ENCODE peak calls at places on chromosomes 5 and 9, in seven cellular contexts. C, F, J, N, K, M and B are unnamed samples.

GRCh38 chr5:59569158-59569557 is 324.4 kb downstream of the PDE4D start:
- DNase-seq in M (no peak), N (no peak), J (no peak), C (no peak), K (no peak), F (no peak), B (no peak)

GRCh38 chr5:96614110-96614691 is 48.0 kb upstream of the CAST start:
- DNase-seq in C (peak; percentile 90), J (peak; percentile 87), M (peak; percentile 95), N (no peak), K (no peak), F (peak; percentile 62), B (peak; percentile 82)

GRCh38 chr9:98547606-98548005 is 161.1 kb downstream of the GABBR2 start:
- DNase-seq in F (no peak), C (no peak), J (no peak), M (no peak), K (no peak), N (no peak), B (no peak)

GRCh38 chr9:92026206-92027002 is 76.4 kb upstream of the ROR2 start:
- DNase-seq in J (no peak), M (no peak), F (no peak), K (no peak), N (no peak), C (no peak), B (no peak)

GRCh38 chr9:110129460-110129859 is 78.5 kb downstream of the C9orf152 start:
- DNase-seq in F (no peak), J (no peak), C (no peak), N (no peak), M (no peak), K (no peak), B (no peak)

GRCh38 chr5:149434162-149435014 is 55.3 kb upstream of the IL17B start:
- DNase-seq in C (peak; percentile 81), N (no peak), F (peak; percentile 82), J (no peak), K (peak; percentile 12), M (peak; percentile 66), B (no peak)

GRCh38 chr9:107218834-107219485 is 64.1 kb upstream of the RAD23B start:
- DNase-seq in C (no peak), K (no peak), M (no peak), N (no peak), F (no peak), J (no peak), B (no peak)

GRCh38 chr9:126859111-126859510 is 1.3 kb upstream of the ZBTB34 start:
- DNase-seq in K (no peak), M (no peak), N (no peak), J (no peak), C (no peak), F (no peak), B (no peak)

GRCh38 chr5:108670591-108671335 is 76.9 kb upstream of the FER start:
- DNase-seq in J (no peak), N (no peak), F (no peak), M (no peak), K (no peak), C (peak; percentile 52), B (no peak)

GRCh38 chr5:113678924-113679575 is 165.6 kb downstream of the YTHDC2 start:
- DNase-seq in K (no peak), C (peak; percentile 62), J (no peak), M (peak; percentile 39), F (peak; percentile 45), N (no peak), B (no peak)

GRCh38 chr5:132474131-132474723 is 16.3 kb downstream of the IRF1 start:
- DNase-seq in K (no peak), C (no peak), F (no peak), J (no peak), N (peak; percentile 3), M (no peak), B (no peak)

GRCh38 chr9:87615547-87616148 is 110.3 kb upstream of the CTSL start:
- DNase-seq in M (no peak), F (no peak), K (no peak), N (no peak), C (no peak), J (no peak), B (no peak)

GRCh38 chr5:132272341-132273210 is 15.1 kb downstream of the PDLIM4 start:
- DNase-seq in K (peak; percentile 16), M (peak; percentile 54), N (no peak), F (peak; percentile 75), C (peak; percentile 71), J (no peak), B (no peak)

GRCh38 chr5:154166901-154167791 is 23.4 kb upstream of the GALNT10 start:
- DNase-seq in N (no peak), K (no peak), J (no peak), F (no peak), C (no peak), M (no peak), B (no peak)

GRCh38 chr9:135901036-135901758 is 6.1 kb downstream of the CAMSAP1 start:
- DNase-seq in N (peak; percentile 20), J (no peak), C (no peak), K (no peak), F (no peak), M (no peak), B (no peak)

GRCh38 chr9:122053056-122053455 is 40.1 kb downstream of the TTLL11 start:
- DNase-seq in J (no peak), N (no peak), C (no peak), F (no peak), M (no peak), K (no peak), B (no peak)

GRCh38 chr9:69759478-69760277 is at the start of gene PTAR1:
- DNase-seq in J (peak; percentile 93), F (peak; percentile 95), C (peak; percentile 93), N (peak; percentile 96), M (peak; percentile 90), K (peak; percentile 79), B (peak; percentile 67)

GRCh38 chr5:177491429-177491945 is 5.9 kb downstream of the PDLIM7 start:
- DNase-seq in F (peak; percentile 89), M (peak; percentile 56), K (no peak), N (no peak), C (peak; percentile 49), J (no peak), B (no peak)

GRCh38 chr5:63211413-63212132 is 633.0 kb downstream of the LRRC70 start:
- DNase-seq in M (no peak), C (no peak), K (no peak), F (no peak), N (no peak), J (no peak), B (no peak)

GRCh38 chr5:3612561-3613175 is 17.0 kb downstream of the IRX1 start:
- DNase-seq in C (no peak), M (no peak), F (no peak), N (no peak), K (no peak), J (no peak), B (no peak)

GRCh38 chr5:143279698-143280097 is 123.8 kb downstream of the NR3C1 start:
- DNase-seq in J (no peak), M (no peak), C (no peak), F (no peak), N (no peak), K (no peak), B (no peak)

GRCh38 chr5:122436615-122437014 is 124.6 kb downstream of the SNCAIP start:
- DNase-seq in J (no peak), K (no peak), M (no peak), F (no peak), N (no peak), C (no peak), B (peak; percentile 4)

GRCh38 chr5:169286572-169287325 is 14.2 kb downstream of the SLIT3 start:
- DNase-seq in J (no peak), F (no peak), C (peak; percentile 87), K (no peak), N (no peak), M (no peak), B (no peak)

GRCh38 chr5:170523129-170523497 is 19.3 kb downstream of the KCNIP1 start:
- DNase-seq in C (peak; percentile 28), N (no peak), M (peak; percentile 29), J (no peak), K (no peak), F (peak; percentile 36), B (no peak)

GRCh38 chr9:88998506-88998905 is 7.2 kb downstream of the S1PR3 start:
- DNase-seq in C (peak; percentile 43), J (no peak), K (no peak), N (no peak), F (no peak), M (no peak), B (no peak)

GRCh38 chr9:93820667-93821306 is 134.4 kb downstream of the BARX1 start:
- DNase-seq in M (no peak), K (no peak), C (no peak), N (no peak), F (no peak), J (no peak), B (no peak)

GRCh38 chr9:114928092-114928491 is 2.3 kb downstream of the TNFSF8 start:
- DNase-seq in N (no peak), J (no peak), F (no peak), K (no peak), M (no peak), C (no peak), B (no peak)
- H3K4me3 ChIP-seq in N (peak overlapping the region; percentile 42), J (no peak overlapping the region), F (no peak overlapping the region), K (peak overlapping the region; percentile 50), M (no peak overlapping the region), C (no peak overlapping the region), B (no peak overlapping the region)

GRCh38 chr9:34464571-34464970 is 6.0 kb downstream of the DNAI1 start:
- DNase-seq in K (no peak), J (no peak), C (no peak), N (no peak), F (no peak), M (no peak), B (no peak)
- H3K4me3 ChIP-seq in K (no peak overlapping the region), J (no peak overlapping the region), C (no peak overlapping the region), N (no peak overlapping the region), F (no peak overlapping the region), M (no peak overlapping the region), B (no peak overlapping the region)

DNA sequence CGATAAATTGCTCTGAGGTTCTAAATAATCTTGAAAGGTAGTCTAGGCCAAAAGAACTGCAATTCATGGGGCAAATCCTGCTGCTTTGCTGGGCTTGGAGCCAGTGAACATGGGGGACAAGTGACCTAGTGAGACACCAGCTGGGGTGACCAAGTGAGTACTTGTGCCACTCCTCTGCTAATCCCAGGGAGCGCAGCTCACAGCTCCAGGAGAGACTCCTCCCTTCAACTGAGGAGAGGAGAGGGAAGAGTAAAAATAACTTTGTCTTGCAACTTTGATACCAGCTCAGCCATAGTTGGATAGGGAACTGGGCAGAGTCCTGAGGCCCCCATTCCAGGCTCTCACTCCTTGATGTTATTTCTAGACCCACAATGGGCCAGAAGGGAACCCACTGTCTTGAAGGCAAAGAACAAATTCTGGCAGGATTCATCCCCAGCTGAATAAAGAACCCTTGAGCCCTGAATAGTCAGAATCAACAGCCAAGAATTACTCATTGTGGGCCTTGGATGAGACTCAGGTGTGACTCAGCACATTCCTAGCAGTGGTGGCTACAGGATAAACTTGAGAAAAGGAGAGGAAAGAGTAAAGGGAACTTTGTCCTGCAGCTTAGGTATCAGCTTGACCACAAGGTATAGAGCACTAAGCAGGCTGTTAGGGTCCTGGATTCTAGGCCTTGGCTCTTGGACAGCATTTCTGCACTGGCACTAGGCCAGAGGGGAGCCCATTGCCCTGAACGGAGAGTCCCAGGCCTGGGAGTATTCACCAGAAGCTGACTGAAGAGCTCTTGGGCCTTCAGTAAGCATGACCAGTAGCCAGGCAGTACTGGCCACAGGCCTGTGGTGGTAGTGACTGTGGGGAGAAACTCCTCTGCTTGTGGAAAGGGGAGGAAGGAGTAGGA is 288.3 kb upstream of the CDH18 start:
- DNase-seq in M (peak; percentile 96), N (no peak), C (peak; percentile 70), F (no peak), J (peak; percentile 3), K (no peak), B (peak; percentile 82)
- H3K4me3 ChIP-seq in M (no peak overlapping the region), N (no peak overlapping the region), C (no peak overlapping the region), F (no peak overlapping the region), J (no peak overlapping the region), K (no peak overlapping the region), B (no peak overlapping the region)

GRCh38 chr5:173789031-173789920 is 98.9 kb upstream of the CPEB4 start:
- DNase-seq in F (no peak), N (peak; percentile 79), J (peak; percentile 79), K (no peak), M (peak; percentile 84), C (peak; percentile 71), B (peak; percentile 64)
- H3K4me3 ChIP-seq in F (no peak overlapping the region), N (no peak overlapping the region), J (no peak overlapping the region), K (no peak overlapping the region), M (no peak overlapping the region), C (no peak overlapping the region), B (no peak overlapping the region)